ENCODE peak calls at places on chromosome 2, in nine cellular contexts. Y is activated CD4-positive, CD25-positive, alpha-beta regulatory T cell treated with anti-CD3 and anti-CD28 coated beads, Interleukin-2, amount 50 U/mL, for 72 hours; H is stimulated activated CD8-positive, alpha-beta memory T cell treated with anti-CD3 and anti-CD28 coated beads, Interleukin-4, amount 100 ng/mL, for 4 hours; A is activated T-helper 1 cell treated with Interleukin-2 at 50 U/mL for 16 hours; X is T-helper 1 cell; Z is activated T-cell treated with anti-CD3 and anti-CD28 coated beads for 48 hours; O is NCI-H2029; R is fibroblast of pulmonary artery; T is T-cell. G is an unnamed sample.

GRCh38 chr2:174575124-174575776 is 22.4 kb downstream of the WIPF1 start:
- DNase-seq in Y (no peak), H (no peak), A (no peak), X (no peak), Z (no peak), O (no peak), R (no peak), T (no peak), G (no peak)

GRCh38 chr2:182324665-182325064 is 102.2 kb downstream of the PDE1A start:
- DNase-seq in Y (no peak), H (no peak), A (no peak), X (no peak), Z (no peak), O (no peak), R (peak; percentile 66), T (no peak), G (no peak)

GRCh38 chr2:96734899-96735585 is 4.8 kb downstream of the LMAN2L start:
- DNase-seq in Y (no peak), H (no peak), A (no peak), X (no peak), Z (no peak), O (no peak), R (no peak), T (no peak), G (no peak)

GRCh38 chr2:43333096-43333655 is 106.8 kb upstream of the ZFP36L2 start:
- DNase-seq in Y (no peak), H (no peak), A (no peak), X (no peak), Z (no peak), O (no peak), R (peak; percentile 47), T (no peak), G (no peak)

GRCh38 chr2:116696223-116696622 is 1118.3 kb upstream of the DDX18 start:
- DNase-seq in Y (no peak), H (no peak), A (no peak), X (no peak), Z (no peak), O (no peak), R (no peak), T (no peak), G (no peak)

GRCh38 chr2:5227062-5227699 is 465.0 kb upstream of the SOX11 start:
- DNase-seq in Y (no peak), H (no peak), A (no peak), X (no peak), Z (no peak), O (no peak), R (peak; percentile 0), T (no peak), G (no peak)

GRCh38 chr2:159156834-159157233 is 129.7 kb downstream of the WDSUB1 start:
- DNase-seq in Y (no peak), H (no peak), A (no peak), X (no peak), Z (no peak), O (no peak), R (no peak), T (no peak), G (no peak)

GRCh38 chr2:235049069-235049468 is 97.3 kb downstream of the SH3BP4 start:
- DNase-seq in Y (no peak), H (no peak), A (no peak), X (no peak), Z (no peak), O (peak; percentile 20), R (no peak), T (no peak), G (no peak)

GRCh38 chr2:85886585-85886984 is 2.2 kb downstream of the ST3GAL5 start:
- DNase-seq in Y (no peak), H (peak; percentile 48), A (peak; percentile 10), X (no peak), Z (peak; percentile 54), O (no peak), R (peak; percentile 88), T (no peak), G (no peak)

GRCh38 chr2:128388414-128389032 is 69.9 kb upstream of the HS6ST1 start:
- DNase-seq in Y (no peak), H (no peak), A (no peak), X (no peak), Z (no peak), O (no peak), R (no peak), T (no peak), G (no peak)